ENCODE peak calls at places on chromosome 17, in nine cellular contexts. Q is activated naive CD4-positive, alpha-beta T cell treated with anti-CD3 and anti-CD28 coated beads, Interleukin-2, amount 10 ng/mL, durations not matched to agents 7 days and 5 days; E is stimulated activated naive CD8-positive, alpha-beta T cell treated with anti-CD3 and anti-CD28 coated beads, Interleukin-15, amount 100 ng/mL, for 72 hours; S is activated T-helper 1 cell treated with anti-CD3 and anti-CD28 coated beads, Interleukin-12 subunit alpha, Interleukin-12 subunit beta, Interleukin-2, Interleukin-4 antibody, amounts not matched to agents 30 ng/mL and 10 ng/mL and 1 ng/mL, durations not matched to agents 14 hours and 24 hours and 36 hours; J is NCI-H460; I is activated CD8-positive, alpha-beta memory T cell treated with anti-CD3 and anti-CD28 coated beads for 48 hours; C is stimulated activated CD4-positive, alpha-beta T cell treated with anti-CD3 and anti-CD28 coated beads, Interleukin-1b, Interleukin-23, amount 100 ng/mL, for 24 hours; Y is activated CD4-positive, alpha-beta memory T cell treated with anti-CD3 and anti-CD28 coated beads for 36 hours; L is WTC11. W is an unnamed sample.
A peak's percentile ranks its signal among the peaks of the same experiment; 100 is the strongest.

GRCh38 chr17:75552847-75553552 is 27.5 kb downstream of the LLGL2 start:
- DNase-seq in Q (no peak), E (no peak), S (no peak), J (no peak), I (no peak), C (no peak), Y (no peak), L (no peak), W (no peak)

GRCh38 chr17:30952645-30953393 is 18.0 kb upstream of the RNF135 start:
- DNase-seq in Q (no peak), E (no peak), S (no peak), J (no peak), I (no peak), C (no peak), Y (no peak), L (no peak), W (no peak)

GRCh38 chr17:55561973-55562495 is 50.8 kb upstream of the SMIM36 start:
- DNase-seq in Q (no peak), E (no peak), S (no peak), J (no peak), I (no peak), C (no peak), Y (no peak), L (no peak), W (no peak)

GRCh38 chr17:1707107-1707506 is 3.1 kb downstream of the TLCD2 start:
- DNase-seq in Q (no peak), E (no peak), S (no peak), J (no peak), I (no peak), C (no peak), Y (no peak), L (no peak), W (no peak)

GRCh38 chr17:65474658-65475057 is 86.8 kb downstream of the AXIN2 start:
- DNase-seq in Q (no peak), E (no peak), S (no peak), J (no peak), I (no peak), C (no peak), Y (no peak), L (no peak), W (no peak)

GRCh38 chr17:17200831-17201230 is 5.3 kb downstream of the PLD6 start:
- DNase-seq in Q (no peak), E (no peak), S (no peak), J (no peak), I (no peak), C (no peak), Y (no peak), L (no peak), W (no peak)

GRCh38 chr17:77124192-77124908 is 16.4 kb upstream of the SEC14L1 start:
- DNase-seq in Q (no peak), E (no peak), S (no peak), J (no peak), I (no peak), C (no peak), Y (no peak), L (no peak), W (no peak)

GRCh38 chr17:79851461-79851817 is 12.2 kb upstream of the CBX4 start:
- DNase-seq in Q (no peak), E (no peak), S (no peak), J (no peak), I (no peak), C (no peak), Y (no peak), L (no peak), W (no peak)

GRCh38 chr17:17433260-17433659 is 43.5 kb upstream of the MED9 start:
- DNase-seq in Q (no peak), E (no peak), S (no peak), J (no peak), I (no peak), C (no peak), Y (no peak), L (no peak), W (no peak)

GRCh38 chr17:4555863-4556646 is 871 bp upstream of the MYBBP1A start:
- DNase-seq in Q (no peak), E (no peak), S (no peak), J (no peak), I (no peak), C (no peak), Y (no peak), L (no peak), W (no peak)

GRCh38 chr17:19943599-19943998 is 34.0 kb downstream of the AKAP10 start:
- DNase-seq in Q (no peak), E (no peak), S (no peak), J (no peak), I (no peak), C (no peak), Y (no peak), L (no peak), W (no peak)

GRCh38 chr17:33142703-33143299 is 150.3 kb downstream of the ASIC2 start:
- DNase-seq in Q (peak; percentile 47), E (no peak), S (no peak), J (peak; percentile 12), I (no peak), C (no peak), Y (peak; percentile 12), L (peak; percentile 57), W (no peak)

GRCh38 chr17:72116692-72117469 is 3.9 kb upstream of the SOX9 start:
- DNase-seq in Q (no peak), E (no peak), S (no peak), J (no peak), I (no peak), C (no peak), Y (no peak), L (peak; percentile 12), W (no peak)

GRCh38 chr17:3890082-3890892 is 2.6 kb downstream of the CAMKK1 start:
- DNase-seq in Q (no peak), E (no peak), S (no peak), J (peak; percentile 91), I (no peak), C (no peak), Y (peak; percentile 43), L (no peak), W (peak; percentile 95)

GRCh38 chr17:79952915-79953314 is 82.8 kb downstream of the TBC1D16 start:
- DNase-seq in Q (peak; percentile 12), E (no peak), S (no peak), J (no peak), I (no peak), C (no peak), Y (no peak), L (no peak), W (no peak)

GRCh38 chr17:39001703-39002637 is 34.8 kb upstream of the FBXO47 start:
- DNase-seq in Q (no peak), E (no peak), S (no peak), J (no peak), I (no peak), C (no peak), Y (peak; percentile 24), L (peak; percentile 28), W (no peak)

GRCh38 chr17:740240-741055 is 8.1 kb downstream of the TLCD3A start:
- DNase-seq in Q (peak; percentile 42), E (no peak), S (peak; percentile 11), J (no peak), I (no peak), C (no peak), Y (peak; percentile 69), L (no peak), W (no peak)

GRCh38 chr17:56678249-56679144 is 85.0 kb downstream of the NOG start:
- DNase-seq in Q (no peak), E (no peak), S (no peak), J (no peak), I (no peak), C (no peak), Y (peak; percentile 10), L (peak; percentile 21), W (no peak)

GRCh38 chr17:75869282-75870141 is 8.9 kb downstream of the TRIM47 start:
- DNase-seq in Q (no peak), E (no peak), S (no peak), J (peak; percentile 84), I (no peak), C (no peak), Y (no peak), L (no peak), W (no peak)